ENCODE peak calls at places on chromosomes 13 and 19, in nine cellular contexts. One of them, this sample, is unnamed.

GRCh38 chr13:102968572-102969228 is 97.5 kb downstream of the SLC10A2 start:
- DNase-seq in astrocyte of the cerebellum: no peak
- DNase-seq in epithelial cell of proximal tubule: no peak
- DNase-seq in lung: no peak
- DNase-seq in cardiac fibroblast: no peak
- DNase-seq in lower leg skin: no peak
- DNase-seq in dorsolateral prefrontal cortex: no peak
- DNase-seq in fibroblast of villous mesenchyme: no peak
- DNase-seq in H1: no peak
- DNase-seq in this sample: no peak

GRCh38 chr19:10061717-10062310 is 24.3 kb upstream of the SHFL start:
- DNase-seq in astrocyte of the cerebellum: no peak
- DNase-seq in epithelial cell of proximal tubule: no peak
- DNase-seq in lung: no peak
- DNase-seq in cardiac fibroblast: no peak
- DNase-seq in lower leg skin: no peak
- DNase-seq in dorsolateral prefrontal cortex: no peak
- DNase-seq in fibroblast of villous mesenchyme: peak; percentile 7
- DNase-seq in H1: no peak
- DNase-seq in this sample: no peak

GRCh38 chr13:31896427-31896826 is 135.1 kb upstream of the FRY start:
- DNase-seq in astrocyte of the cerebellum: peak; percentile 36
- DNase-seq in epithelial cell of proximal tubule: no peak
- DNase-seq in lung: no peak
- DNase-seq in cardiac fibroblast: peak; percentile 96
- DNase-seq in lower leg skin: peak; percentile 51
- DNase-seq in dorsolateral prefrontal cortex: no peak
- DNase-seq in fibroblast of villous mesenchyme: peak; percentile 95
- DNase-seq in H1: no peak
- DNase-seq in this sample: peak; percentile 54

GRCh38 chr13:105721056-105721455 is 814.4 kb downstream of the EFNB2 start:
- DNase-seq in astrocyte of the cerebellum: peak; percentile 62
- DNase-seq in epithelial cell of proximal tubule: no peak
- DNase-seq in lung: no peak
- DNase-seq in cardiac fibroblast: peak; percentile 35
- DNase-seq in lower leg skin: no peak
- DNase-seq in dorsolateral prefrontal cortex: no peak
- DNase-seq in fibroblast of villous mesenchyme: peak; percentile 2
- DNase-seq in H1: no peak
- DNase-seq in this sample: no peak

GRCh38 chr13:91817250-91817649 is 418.8 kb downstream of the GPC5 start:
- DNase-seq in astrocyte of the cerebellum: no peak
- DNase-seq in epithelial cell of proximal tubule: no peak
- DNase-seq in lung: no peak
- DNase-seq in cardiac fibroblast: peak; percentile 6
- DNase-seq in lower leg skin: no peak
- DNase-seq in dorsolateral prefrontal cortex: no peak
- DNase-seq in fibroblast of villous mesenchyme: peak; percentile 3
- DNase-seq in H1: no peak
- DNase-seq in this sample: no peak

GRCh38 chr19:54644056-54644455 is 13.8 kb downstream of the LILRB1 start:
- DNase-seq in astrocyte of the cerebellum: no peak
- DNase-seq in epithelial cell of proximal tubule: no peak
- DNase-seq in lung: peak; percentile 43
- DNase-seq in cardiac fibroblast: no peak
- DNase-seq in lower leg skin: peak; percentile 31
- DNase-seq in dorsolateral prefrontal cortex: no peak
- DNase-seq in fibroblast of villous mesenchyme: no peak
- DNase-seq in H1: no peak
- DNase-seq in this sample: no peak

GRCh38 chr13:36519432-36519831 is 87.1 kb downstream of the CCNA1 start:
- DNase-seq in astrocyte of the cerebellum: no peak
- DNase-seq in epithelial cell of proximal tubule: no peak
- DNase-seq in lung: no peak
- DNase-seq in cardiac fibroblast: no peak
- DNase-seq in lower leg skin: no peak
- DNase-seq in dorsolateral prefrontal cortex: no peak
- DNase-seq in fibroblast of villous mesenchyme: no peak
- DNase-seq in H1: no peak
- DNase-seq in this sample: no peak

GRCh38 chr13:29991343-29991742 is 140.9 kb upstream of the UBL3 start:
- DNase-seq in astrocyte of the cerebellum: peak; percentile 91
- DNase-seq in epithelial cell of proximal tubule: peak; percentile 37
- DNase-seq in lung: no peak
- DNase-seq in cardiac fibroblast: peak; percentile 76
- DNase-seq in lower leg skin: no peak
- DNase-seq in dorsolateral prefrontal cortex: no peak
- DNase-seq in fibroblast of villous mesenchyme: peak; percentile 41
- DNase-seq in H1: no peak
- DNase-seq in this sample: peak; percentile 82

GRCh38 chr13:91978571-91978970 is 580.1 kb downstream of the GPC5 start:
- DNase-seq in astrocyte of the cerebellum: no peak
- DNase-seq in epithelial cell of proximal tubule: no peak
- DNase-seq in lung: no peak
- DNase-seq in cardiac fibroblast: no peak
- DNase-seq in lower leg skin: no peak
- DNase-seq in dorsolateral prefrontal cortex: no peak
- DNase-seq in fibroblast of villous mesenchyme: no peak
- DNase-seq in H1: no peak
- DNase-seq in this sample: no peak

GRCh38 chr19:8684001-8684902 is 14.3 kb downstream of the ACTL9 start:
- DNase-seq in astrocyte of the cerebellum: no peak
- DNase-seq in epithelial cell of proximal tubule: no peak
- DNase-seq in lung: no peak
- DNase-seq in cardiac fibroblast: no peak
- DNase-seq in lower leg skin: no peak
- DNase-seq in dorsolateral prefrontal cortex: no peak
- DNase-seq in fibroblast of villous mesenchyme: no peak
- DNase-seq in H1: no peak
- DNase-seq in this sample: no peak

GRCh38 chr13:53165201-53165600 is 136.6 kb downstream of the OLFM4 start:
- DNase-seq in astrocyte of the cerebellum: no peak
- DNase-seq in epithelial cell of proximal tubule: no peak
- DNase-seq in lung: no peak
- DNase-seq in cardiac fibroblast: no peak
- DNase-seq in lower leg skin: no peak
- DNase-seq in dorsolateral prefrontal cortex: no peak
- DNase-seq in fibroblast of villous mesenchyme: no peak
- DNase-seq in H1: no peak
- DNase-seq in this sample: no peak

GRCh38 chr19:28234637-28235036 is 978.3 kb downstream of the UQCRFS1 start:
- DNase-seq in astrocyte of the cerebellum: peak; percentile 20
- DNase-seq in epithelial cell of proximal tubule: peak; percentile 42
- DNase-seq in lung: no peak
- DNase-seq in cardiac fibroblast: peak; percentile 3
- DNase-seq in lower leg skin: no peak
- DNase-seq in dorsolateral prefrontal cortex: no peak
- DNase-seq in fibroblast of villous mesenchyme: no peak
- DNase-seq in H1: no peak
- DNase-seq in this sample: no peak

GRCh38 chr13:45055902-45056648 is 64.2 kb upstream of the GTF2F2 start:
- DNase-seq in astrocyte of the cerebellum: peak; percentile 88
- DNase-seq in epithelial cell of proximal tubule: no peak
- DNase-seq in lung: no peak
- DNase-seq in cardiac fibroblast: peak; percentile 78
- DNase-seq in lower leg skin: peak; percentile 31
- DNase-seq in dorsolateral prefrontal cortex: no peak
- DNase-seq in fibroblast of villous mesenchyme: peak; percentile 24
- DNase-seq in H1: no peak
- DNase-seq in this sample: no peak

GRCh38 chr13:26029581-26030136 is 22.2 kb downstream of the SHISA2 start:
- DNase-seq in astrocyte of the cerebellum: no peak
- DNase-seq in epithelial cell of proximal tubule: no peak
- DNase-seq in lung: no peak
- DNase-seq in cardiac fibroblast: no peak
- DNase-seq in lower leg skin: no peak
- DNase-seq in dorsolateral prefrontal cortex: no peak
- DNase-seq in fibroblast of villous mesenchyme: no peak
- DNase-seq in H1: peak; percentile 39
- DNase-seq in this sample: no peak

GRCh38 chr13:102280366-102280765 is 121.5 kb downstream of the FGF14 start:
- DNase-seq in astrocyte of the cerebellum: no peak
- DNase-seq in epithelial cell of proximal tubule: peak; percentile 88
- DNase-seq in lung: no peak
- DNase-seq in cardiac fibroblast: no peak
- DNase-seq in lower leg skin: no peak
- DNase-seq in dorsolateral prefrontal cortex: no peak
- DNase-seq in fibroblast of villous mesenchyme: no peak
- DNase-seq in H1: no peak
- DNase-seq in this sample: no peak

GRCh38 chr19:752652-753517 is 2.0 kb downstream of the MISP start:
- DNase-seq in astrocyte of the cerebellum: peak; percentile 60
- DNase-seq in epithelial cell of proximal tubule: no peak
- DNase-seq in lung: peak; percentile 64
- DNase-seq in cardiac fibroblast: peak; percentile 92
- DNase-seq in lower leg skin: peak; percentile 33
- DNase-seq in dorsolateral prefrontal cortex: no peak
- DNase-seq in fibroblast of villous mesenchyme: peak; percentile 93
- DNase-seq in H1: no peak
- DNase-seq in this sample: peak; percentile 26

GRCh38 chr19:13231663-13232062 is 81.5 kb downstream of the IER2 start:
- DNase-seq in astrocyte of the cerebellum: no peak
- DNase-seq in epithelial cell of proximal tubule: no peak
- DNase-seq in lung: no peak
- DNase-seq in cardiac fibroblast: no peak
- DNase-seq in lower leg skin: no peak
- DNase-seq in dorsolateral prefrontal cortex: no peak
- DNase-seq in fibroblast of villous mesenchyme: no peak
- DNase-seq in H1: no peak
- DNase-seq in this sample: no peak

GRCh38 chr19:13229246-13229645 is 79.0 kb downstream of the IER2 start:
- DNase-seq in astrocyte of the cerebellum: no peak
- DNase-seq in epithelial cell of proximal tubule: no peak
- DNase-seq in lung: no peak
- DNase-seq in cardiac fibroblast: no peak
- DNase-seq in lower leg skin: no peak
- DNase-seq in dorsolateral prefrontal cortex: no peak
- DNase-seq in fibroblast of villous mesenchyme: no peak
- DNase-seq in H1: no peak
- DNase-seq in this sample: no peak

GRCh38 chr19:13240312-13241022 is 90.3 kb downstream of the IER2 start:
- DNase-seq in astrocyte of the cerebellum: no peak
- DNase-seq in epithelial cell of proximal tubule: no peak
- DNase-seq in lung: no peak
- DNase-seq in cardiac fibroblast: no peak
- DNase-seq in lower leg skin: no peak
- DNase-seq in dorsolateral prefrontal cortex: no peak
- DNase-seq in fibroblast of villous mesenchyme: no peak
- DNase-seq in H1: no peak
- DNase-seq in this sample: no peak

GRCh38 chr19:13238891-13239534 is 88.8 kb downstream of the IER2 start:
- DNase-seq in astrocyte of the cerebellum: no peak
- DNase-seq in epithelial cell of proximal tubule: no peak
- DNase-seq in lung: no peak
- DNase-seq in cardiac fibroblast: no peak
- DNase-seq in lower leg skin: no peak
- DNase-seq in dorsolateral prefrontal cortex: no peak
- DNase-seq in fibroblast of villous mesenchyme: no peak
- DNase-seq in H1: no peak
- DNase-seq in this sample: no peak

GRCh38 chr19:13234518-13234917 is 84.3 kb downstream of the IER2 start:
- DNase-seq in astrocyte of the cerebellum: no peak
- DNase-seq in epithelial cell of proximal tubule: no peak
- DNase-seq in lung: peak; percentile 35
- DNase-seq in cardiac fibroblast: peak; percentile 46
- DNase-seq in lower leg skin: peak; percentile 22
- DNase-seq in dorsolateral prefrontal cortex: no peak
- DNase-seq in fibroblast of villous mesenchyme: peak; percentile 56
- DNase-seq in H1: peak; percentile 85
- DNase-seq in this sample: no peak
- TF ChIP-seq CTCF in astrocyte of the cerebellum: peak; percentile 19
- TF ChIP-seq CTCF in epithelial cell of proximal tubule: peak; percentile 52
- TF ChIP-seq CTCF in lung: peak; percentile 29
- TF ChIP-seq CTCF in cardiac fibroblast: peak; percentile 67
- TF ChIP-seq CTCF in lower leg skin: no peak
- TF ChIP-seq CTCF in dorsolateral prefrontal cortex: peak; percentile 22
- TF ChIP-seq CTCF in fibroblast of villous mesenchyme: peak; percentile 87
- TF ChIP-seq CTCF in H1: peak; percentile 99
- TF ChIP-seq CTCF in this sample: peak; percentile 74

DNA sequence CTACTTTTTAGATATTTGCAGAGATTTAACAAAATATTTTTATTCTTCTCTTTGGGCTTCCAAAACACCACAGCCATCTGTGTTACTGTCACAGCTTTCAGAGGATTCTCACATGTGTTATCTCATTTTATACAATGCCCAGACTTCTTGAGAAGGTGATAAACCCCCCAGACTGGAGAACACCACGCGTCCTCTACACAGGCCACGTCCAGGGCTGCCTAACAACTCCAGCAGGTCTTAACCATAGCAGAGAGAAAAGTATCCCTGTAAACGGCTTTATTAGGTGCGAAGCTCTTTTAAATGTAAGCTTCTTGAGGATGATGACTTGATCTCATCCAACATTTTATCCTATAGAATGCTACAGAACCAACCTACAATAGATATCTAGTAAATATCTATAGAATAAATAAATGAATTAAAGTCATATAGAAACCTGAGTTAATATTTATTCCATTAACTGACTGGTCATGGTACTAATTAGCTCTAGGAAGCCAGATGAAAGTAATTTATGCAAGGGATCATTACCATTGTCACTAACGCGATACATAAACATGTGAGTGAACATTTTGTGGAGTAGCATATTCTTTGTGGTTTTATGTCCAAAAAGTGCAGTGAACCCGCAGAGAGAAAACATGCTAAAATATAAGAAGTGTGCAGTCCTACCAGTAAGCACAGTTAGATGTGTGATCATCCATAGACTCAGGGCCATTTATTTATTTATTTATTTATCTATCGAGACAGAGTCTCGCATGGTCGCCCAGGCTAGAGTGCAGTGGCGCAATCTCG is 1.8 kb downstream of the GPR183 start:
- DNase-seq in astrocyte of the cerebellum: no peak
- DNase-seq in epithelial cell of proximal tubule: no peak
- DNase-seq in lung: no peak
- DNase-seq in cardiac fibroblast: no peak
- DNase-seq in lower leg skin: no peak
- DNase-seq in dorsolateral prefrontal cortex: no peak
- DNase-seq in fibroblast of villous mesenchyme: no peak
- DNase-seq in H1: no peak
- DNase-seq in this sample: no peak
- H3K4me3 ChIP-seq in astrocyte of the cerebellum: no peak overlapping the region
- H3K4me3 ChIP-seq in epithelial cell of proximal tubule: no peak overlapping the region
- H3K4me3 ChIP-seq in lung: no peak overlapping the region
- H3K4me3 ChIP-seq in cardiac fibroblast: no peak overlapping the region
- H3K4me3 ChIP-seq in lower leg skin: no peak overlapping the region
- H3K4me3 ChIP-seq in dorsolateral prefrontal cortex: peak overlapping the region; percentile 33
- H3K4me3 ChIP-seq in fibroblast of villous mesenchyme: peak overlapping the region; percentile 15
- H3K4me3 ChIP-seq in H1: no peak overlapping the region
- H3K4me3 ChIP-seq in this sample: no peak overlapping the region

GRCh38 chr19:52518646-52519045 is 8.8 kb upstream of the ZNF808 start:
- DNase-seq in astrocyte of the cerebellum: no peak
- DNase-seq in epithelial cell of proximal tubule: no peak
- DNase-seq in lung: no peak
- DNase-seq in cardiac fibroblast: no peak
- DNase-seq in lower leg skin: no peak
- DNase-seq in dorsolateral prefrontal cortex: no peak
- DNase-seq in fibroblast of villous mesenchyme: no peak
- DNase-seq in H1: no peak
- DNase-seq in this sample: no peak
- TF ChIP-seq CTCF in astrocyte of the cerebellum: no peak
- TF ChIP-seq CTCF in epithelial cell of proximal tubule: no peak
- TF ChIP-seq CTCF in lung: no peak
- TF ChIP-seq CTCF in cardiac fibroblast: no peak
- TF ChIP-seq CTCF in lower leg skin: no peak
- TF ChIP-seq CTCF in dorsolateral prefrontal cortex: no peak
- TF ChIP-seq CTCF in fibroblast of villous mesenchyme: no peak
- TF ChIP-seq CTCF in H1: no peak
- TF ChIP-seq CTCF in this sample: no peak

GRCh38 chr13:66468656-66469055 is 761.5 kb downstream of the PCDH9 start:
- DNase-seq in astrocyte of the cerebellum: no peak
- DNase-seq in epithelial cell of proximal tubule: no peak
- DNase-seq in lung: no peak
- DNase-seq in cardiac fibroblast: peak; percentile 7
- DNase-seq in lower leg skin: no peak
- DNase-seq in dorsolateral prefrontal cortex: no peak
- DNase-seq in fibroblast of villous mesenchyme: no peak
- DNase-seq in H1: no peak
- DNase-seq in this sample: no peak
- H3K4me3 ChIP-seq in astrocyte of the cerebellum: no peak overlapping the region
- H3K4me3 ChIP-seq in epithelial cell of proximal tubule: no peak overlapping the region
- H3K4me3 ChIP-seq in lung: no peak overlapping the region
- H3K4me3 ChIP-seq in cardiac fibroblast: no peak overlapping the region
- H3K4me3 ChIP-seq in lower leg skin: no peak overlapping the region
- H3K4me3 ChIP-seq in dorsolateral prefrontal cortex: no peak overlapping the region
- H3K4me3 ChIP-seq in fibroblast of villous mesenchyme: no peak overlapping the region
- H3K4me3 ChIP-seq in H1: no peak overlapping the region
- H3K4me3 ChIP-seq in this sample: no peak overlapping the region